ENCODE peak calls at places on chromosomes 7 and 10, in ten cellular contexts. Z is AG08395; N is CD8-positive, alpha-beta memory T cell; U is Ammon's horn; I is stimulated activated CD8-positive, alpha-beta memory T cell treated with anti-CD3 and anti-CD28 coated beads, Interleukin-2, amount 100 ng/mL, for 48 hours; Q is LoVo; Y is amygdala; E is NCI-H2081; V is effector CD4-positive, alpha-beta T cell; R is WTC11. J is an unnamed sample.

GRCh38 chr7:146858690-146859089 is 742.1 kb downstream of the CNTNAP2 start:
- DNase-seq in Z (no peak), N (no peak), U (no peak), I (no peak), Q (no peak), Y (no peak), E (no peak), V (no peak), R (no peak), J (no peak)

GRCh38 chr10:4407783-4408182 is 418.2 kb upstream of the AKR1E2 start:
- DNase-seq in Z (peak; percentile 8), N (no peak), U (no peak), I (no peak), Q (peak; percentile 41), Y (no peak), E (no peak), V (no peak), R (no peak), J (peak; percentile 15)

GRCh38 chr10:101292194-101293006 is 61.6 kb upstream of the BTRC start:
- DNase-seq in Z (no peak), N (no peak), U (peak; percentile 75), I (no peak), Q (peak; percentile 25), Y (peak; percentile 67), E (peak; percentile 52), V (no peak), R (peak; percentile 27), J (peak; percentile 4)

GRCh38 chr7:43112941-43113621 is 634 bp downstream of the HECW1 start:
- DNase-seq in Z (peak; percentile 59), N (no peak), U (peak; percentile 16), I (no peak), Q (no peak), Y (peak; percentile 52), E (no peak), V (no peak), R (peak; percentile 65), J (no peak)

GRCh38 chr7:47649901-47650300 is 68.0 kb upstream of the TNS3 start:
- DNase-seq in Z (no peak), N (no peak), U (no peak), I (no peak), Q (no peak), Y (no peak), E (no peak), V (no peak), R (no peak), J (no peak)

GRCh38 chr7:2542924-2543871 is 12.1 kb downstream of the BRAT1 start:
- DNase-seq in Z (peak; percentile 1), N (no peak), U (no peak), I (no peak), Q (no peak), Y (no peak), E (no peak), V (no peak), R (no peak), J (no peak)

GRCh38 chr10:80474920-80475319 is 20.8 kb downstream of the TSPAN14 start:
- DNase-seq in Z (no peak), N (no peak), U (no peak), I (no peak), Q (no peak), Y (no peak), E (no peak), V (no peak), R (no peak), J (no peak)

GRCh38 chr7:151859111-151859947 is 17.6 kb downstream of the PRKAG2 start:
- DNase-seq in Z (no peak), N (no peak), U (no peak), I (no peak), Q (no peak), Y (no peak), E (no peak), V (no peak), R (no peak), J (no peak)

GRCh38 chr7:3787717-3788311 is 486.8 kb downstream of the SDK1 start:
- DNase-seq in Z (no peak), N (no peak), U (peak; percentile 8), I (no peak), Q (no peak), Y (no peak), E (no peak), V (no peak), R (no peak), J (no peak)

GRCh38 chr10:61846370-61847031 is 55.0 kb upstream of the ARID5B start:
- DNase-seq in Z (no peak), N (no peak), U (no peak), I (no peak), Q (no peak), Y (no peak), E (no peak), V (no peak), R (no peak), J (no peak)

GRCh38 chr7:46153951-46154787 is 233.1 kb upstream of the IGFBP3 start:
- DNase-seq in Z (no peak), N (no peak), U (no peak), I (no peak), Q (peak; percentile 10), Y (no peak), E (no peak), V (no peak), R (no peak), J (peak; percentile 100)

GRCh38 chr7:110442386-110442837 is 648.5 kb upstream of the LRRN3 start:
- DNase-seq in Z (no peak), N (no peak), U (no peak), I (no peak), Q (peak; percentile 33), Y (no peak), E (peak; percentile 44), V (no peak), R (peak; percentile 75), J (peak; percentile 41)